ENCODE peak calls at places on chromosomes 12 and 14, in six cellular contexts. D, L, M, G, S and X are unnamed samples.

GRCh38 chr14:53871947-53872346 is 84.7 kb downstream of the BMP4 start:
- DNase-seq in S (no peak), L (no peak), M (no peak), G (no peak), D (no peak), X (no peak)

GRCh38 chr12:13289644-13290285 is 93.2 kb downstream of the EMP1 start:
- DNase-seq in G (no peak), M (no peak), D (no peak), L (no peak), S (no peak), X (no peak)

GRCh38 chr12:97560359-97560758 is 97.8 kb downstream of the RMST start:
- DNase-seq in S (no peak), M (no peak), D (no peak), G (no peak), L (no peak), X (no peak)

GRCh38 chr12:30822385-30823139 is 67.8 kb upstream of the CAPRIN2 start:
- DNase-seq in D (no peak), M (peak; percentile 74), S (no peak), G (peak; percentile 34), L (peak; percentile 13), X (peak; percentile 65)

GRCh38 chr12:84642201-84642600 is 270.4 kb downstream of the SLC6A15 start:
- DNase-seq in S (no peak), G (no peak), M (no peak), L (no peak), D (no peak), X (no peak)

GRCh38 chr12:49907352-49907751 is 3.7 kb upstream of the FAIM2 start:
- DNase-seq in G (no peak), L (no peak), D (no peak), S (no peak), M (no peak), X (no peak)

GRCh38 chr12:2959508-2960431 is 573 bp downstream of the TEAD4 start:
- DNase-seq in D (no peak), M (peak; percentile 47), L (peak; percentile 16), S (peak; percentile 45), G (peak; percentile 36), X (peak; percentile 47)

GRCh38 chr12:124718052-124718451 is 145.6 kb downstream of the SCARB1 start:
- DNase-seq in L (no peak), S (no peak), M (no peak), D (no peak), G (no peak), X (no peak)

GRCh38 chr14:104682107-104682593 is 7.3 kb upstream of the INF2 start:
- DNase-seq in G (no peak), M (no peak), L (no peak), S (peak; percentile 58), D (no peak), X (no peak)

GRCh38 chr12:109789649-109790048 is 43.5 kb downstream of the TRPV4 start:
- DNase-seq in L (no peak), G (no peak), D (no peak), M (no peak), S (no peak), X (no peak)

GRCh38 chr12:13727707-13728147 is 253.7 kb downstream of the GRIN2B start:
- DNase-seq in D (no peak), G (no peak), L (no peak), S (peak; percentile 83), M (no peak), X (no peak)

GRCh38 chr14:72786377-72787350 is 107.2 kb downstream of the DPF3 start:
- DNase-seq in S (no peak), L (no peak), D (no peak), M (no peak), G (no peak), X (no peak)

GRCh38 chr14:32530800-32531199 is 201.7 kb downstream of the AKAP6 start:
- DNase-seq in S (no peak), L (no peak), M (no peak), D (no peak), G (no peak), X (no peak)

GRCh38 chr12:168763-169525 is 45.0 kb downstream of the SLC6A12 start:
- DNase-seq in M (no peak), S (no peak), G (no peak), D (no peak), L (no peak), X (no peak)

GRCh38 chr14:101711041-101711861 is 50.3 kb upstream of the PPP2R5C start:
- DNase-seq in D (no peak), G (no peak), L (no peak), M (no peak), S (no peak), X (no peak)

GRCh38 chr12:95147836-95148235 is 69.4 kb downstream of the FGD6 start:
- DNase-seq in S (no peak), L (no peak), G (peak; percentile 2), M (no peak), D (no peak), X (no peak)

GRCh38 chr14:38199768-38200167 is 7.9 kb upstream of the SSTR1 start:
- DNase-seq in D (no peak), M (no peak), L (no peak), S (peak; percentile 59), G (no peak), X (no peak)

GRCh38 chr12:53976172-53976822 is 1.5 kb upstream of the HOTAIR start:
- DNase-seq in D (no peak), S (no peak), G (no peak), M (no peak), L (no peak), X (no peak)

GRCh38 chr14:31251028-31251958 is 43.7 kb upstream of the HECTD1 start:
- DNase-seq in D (no peak), S (no peak), G (no peak), L (no peak), M (no peak), X (no peak)

GRCh38 chr12:130970165-130970907 is 16.6 kb downstream of the ADGRD1 start:
- DNase-seq in D (no peak), G (peak; percentile 70), L (no peak), S (no peak), M (no peak), X (no peak)